ENCODE peak calls at places on chromosomes 3 and 15, in ten cellular contexts. One of them, this sample, is unnamed.

GRCh38 chr3:86388848-86389247 is 602.1 kb downstream of the VGLL3 start:
- DNase-seq in GM13977: no peak
- DNase-seq in stimulated activated CD8-positive, alpha-beta memory T cell treated with anti-CD3 and anti-CD28 coated beads, Interleukin-7, amount 100 ng/mL, for 24 hours: no peak
- DNase-seq in ELR: peak
- DNase-seq in RPMI8226: peak
- DNase-seq in GM12891: no peak
- DNase-seq in Panc1: no peak
- DNase-seq in psoas muscle: no peak
- DNase-seq in posterior cingulate gyrus: no peak
- DNase-seq in stimulated activated CD4-positive, alpha-beta T cell treated with anti-CD3 and anti-CD28 coated beads, Interleukin-4, amount 100 ng/mL, for 4 hours: no peak
- DNase-seq in this sample: no peak

GRCh38 chr15:66038387-66039116 is 169.3 kb downstream of the RAB11A start:
- DNase-seq in psoas muscle: no peak
- DNase-seq in Panc1: no peak
- DNase-seq in RPMI8226: no peak
- DNase-seq in stimulated activated CD8-positive, alpha-beta memory T cell treated with anti-CD3 and anti-CD28 coated beads, Interleukin-7, amount 100 ng/mL, for 24 hours: no peak
- DNase-seq in GM13977: no peak
- DNase-seq in posterior cingulate gyrus: no peak
- DNase-seq in ELR: no peak
- DNase-seq in stimulated activated CD4-positive, alpha-beta T cell treated with anti-CD3 and anti-CD28 coated beads, Interleukin-4, amount 100 ng/mL, for 4 hours: no peak
- DNase-seq in GM12891: no peak
- DNase-seq in this sample: no peak

GRCh38 chr3:10437995-10438901 is 67.1 kb downstream of the ATP2B2 start:
- DNase-seq in GM13977: no peak
- DNase-seq in stimulated activated CD4-positive, alpha-beta T cell treated with anti-CD3 and anti-CD28 coated beads, Interleukin-4, amount 100 ng/mL, for 4 hours: no peak
- DNase-seq in RPMI8226: no peak
- DNase-seq in posterior cingulate gyrus: no peak
- DNase-seq in psoas muscle: peak
- DNase-seq in stimulated activated CD8-positive, alpha-beta memory T cell treated with anti-CD3 and anti-CD28 coated beads, Interleukin-7, amount 100 ng/mL, for 24 hours: no peak
- DNase-seq in GM12891: no peak
- DNase-seq in Panc1: no peak
- DNase-seq in ELR: peak
- DNase-seq in this sample: no peak

GRCh38 chr3:44175070-44175469 is 66.6 kb upstream of the TOPAZ1 start:
- DNase-seq in psoas muscle: no peak
- DNase-seq in GM12891: no peak
- DNase-seq in stimulated activated CD4-positive, alpha-beta T cell treated with anti-CD3 and anti-CD28 coated beads, Interleukin-4, amount 100 ng/mL, for 4 hours: no peak
- DNase-seq in GM13977: no peak
- DNase-seq in ELR: no peak
- DNase-seq in stimulated activated CD8-positive, alpha-beta memory T cell treated with anti-CD3 and anti-CD28 coated beads, Interleukin-7, amount 100 ng/mL, for 24 hours: no peak
- DNase-seq in posterior cingulate gyrus: no peak
- DNase-seq in RPMI8226: no peak
- DNase-seq in Panc1: no peak
- DNase-seq in this sample: no peak

GRCh38 chr3:21274000-21274671 is 476.9 kb downstream of the ZNF385D start:
- DNase-seq in posterior cingulate gyrus: no peak
- DNase-seq in GM13977: no peak
- DNase-seq in GM12891: no peak
- DNase-seq in ELR: peak
- DNase-seq in Panc1: no peak
- DNase-seq in stimulated activated CD4-positive, alpha-beta T cell treated with anti-CD3 and anti-CD28 coated beads, Interleukin-4, amount 100 ng/mL, for 4 hours: no peak
- DNase-seq in stimulated activated CD8-positive, alpha-beta memory T cell treated with anti-CD3 and anti-CD28 coated beads, Interleukin-7, amount 100 ng/mL, for 24 hours: no peak
- DNase-seq in psoas muscle: no peak
- DNase-seq in RPMI8226: no peak
- DNase-seq in this sample: no peak

GRCh38 chr3:11720220-11721113 is 76.8 kb upstream of the VGLL4 start:
- DNase-seq in stimulated activated CD8-positive, alpha-beta memory T cell treated with anti-CD3 and anti-CD28 coated beads, Interleukin-7, amount 100 ng/mL, for 24 hours: no peak
- DNase-seq in GM13977: peak
- DNase-seq in posterior cingulate gyrus: peak
- DNase-seq in Panc1: no peak
- DNase-seq in stimulated activated CD4-positive, alpha-beta T cell treated with anti-CD3 and anti-CD28 coated beads, Interleukin-4, amount 100 ng/mL, for 4 hours: peak
- DNase-seq in ELR: peak
- DNase-seq in RPMI8226: peak
- DNase-seq in GM12891: peak
- DNase-seq in psoas muscle: peak
- DNase-seq in this sample: peak

GRCh38 chr3:195117978-195118581 is 152.9 kb downstream of the XXYLT1 start:
- DNase-seq in GM12891: no peak
- DNase-seq in Panc1: no peak
- DNase-seq in posterior cingulate gyrus: no peak
- DNase-seq in GM13977: no peak
- DNase-seq in ELR: peak
- DNase-seq in stimulated activated CD8-positive, alpha-beta memory T cell treated with anti-CD3 and anti-CD28 coated beads, Interleukin-7, amount 100 ng/mL, for 24 hours: no peak
- DNase-seq in psoas muscle: no peak
- DNase-seq in RPMI8226: no peak
- DNase-seq in stimulated activated CD4-positive, alpha-beta T cell treated with anti-CD3 and anti-CD28 coated beads, Interleukin-4, amount 100 ng/mL, for 4 hours: no peak
- DNase-seq in this sample: no peak

GRCh38 chr15:73914145-73914544 is 12.1 kb upstream of the LOXL1 start:
- DNase-seq in stimulated activated CD4-positive, alpha-beta T cell treated with anti-CD3 and anti-CD28 coated beads, Interleukin-4, amount 100 ng/mL, for 4 hours: no peak
- DNase-seq in GM13977: no peak
- DNase-seq in posterior cingulate gyrus: no peak
- DNase-seq in GM12891: no peak
- DNase-seq in RPMI8226: no peak
- DNase-seq in psoas muscle: no peak
- DNase-seq in ELR: no peak
- DNase-seq in stimulated activated CD8-positive, alpha-beta memory T cell treated with anti-CD3 and anti-CD28 coated beads, Interleukin-7, amount 100 ng/mL, for 24 hours: no peak
- DNase-seq in Panc1: no peak
- DNase-seq in this sample: no peak

GRCh38 chr3:12356175-12356574 is 67.3 kb downstream of the PPARG start:
- DNase-seq in ELR: no peak
- DNase-seq in GM12891: no peak
- DNase-seq in stimulated activated CD4-positive, alpha-beta T cell treated with anti-CD3 and anti-CD28 coated beads, Interleukin-4, amount 100 ng/mL, for 4 hours: no peak
- DNase-seq in Panc1: no peak
- DNase-seq in posterior cingulate gyrus: no peak
- DNase-seq in RPMI8226: no peak
- DNase-seq in stimulated activated CD8-positive, alpha-beta memory T cell treated with anti-CD3 and anti-CD28 coated beads, Interleukin-7, amount 100 ng/mL, for 24 hours: no peak
- DNase-seq in psoas muscle: no peak
- DNase-seq in GM13977: no peak
- DNase-seq in this sample: no peak

GRCh38 chr3:15206662-15207576 is 873 bp downstream of the CAPN7 start:
- DNase-seq in posterior cingulate gyrus: peak
- DNase-seq in stimulated activated CD4-positive, alpha-beta T cell treated with anti-CD3 and anti-CD28 coated beads, Interleukin-4, amount 100 ng/mL, for 4 hours: peak
- DNase-seq in psoas muscle: peak
- DNase-seq in ELR: peak
- DNase-seq in stimulated activated CD8-positive, alpha-beta memory T cell treated with anti-CD3 and anti-CD28 coated beads, Interleukin-7, amount 100 ng/mL, for 24 hours: no peak
- DNase-seq in RPMI8226: peak
- DNase-seq in GM12891: no peak
- DNase-seq in Panc1: no peak
- DNase-seq in GM13977: peak
- DNase-seq in this sample: no peak

GRCh38 chr3:182165234-182165633 is 453.5 kb downstream of the SOX2 start:
- DNase-seq in psoas muscle: no peak
- DNase-seq in posterior cingulate gyrus: no peak
- DNase-seq in GM12891: no peak
- DNase-seq in stimulated activated CD4-positive, alpha-beta T cell treated with anti-CD3 and anti-CD28 coated beads, Interleukin-4, amount 100 ng/mL, for 4 hours: no peak
- DNase-seq in RPMI8226: no peak
- DNase-seq in GM13977: no peak
- DNase-seq in ELR: no peak
- DNase-seq in Panc1: no peak
- DNase-seq in stimulated activated CD8-positive, alpha-beta memory T cell treated with anti-CD3 and anti-CD28 coated beads, Interleukin-7, amount 100 ng/mL, for 24 hours: no peak
- DNase-seq in this sample: no peak

GRCh38 chr3:146241523-146242240 is 9.2 kb downstream of the PLSCR4 start:
- DNase-seq in ELR: no peak
- DNase-seq in GM13977: no peak
- DNase-seq in Panc1: no peak
- DNase-seq in stimulated activated CD4-positive, alpha-beta T cell treated with anti-CD3 and anti-CD28 coated beads, Interleukin-4, amount 100 ng/mL, for 4 hours: no peak
- DNase-seq in RPMI8226: no peak
- DNase-seq in GM12891: no peak
- DNase-seq in psoas muscle: no peak
- DNase-seq in posterior cingulate gyrus: no peak
- DNase-seq in stimulated activated CD8-positive, alpha-beta memory T cell treated with anti-CD3 and anti-CD28 coated beads, Interleukin-7, amount 100 ng/mL, for 24 hours: no peak
- DNase-seq in this sample: no peak

GRCh38 chr3:32841875-32842505 is 24.2 kb downstream of the TRIM71 start:
- DNase-seq in GM12891: no peak
- DNase-seq in Panc1: no peak
- DNase-seq in RPMI8226: no peak
- DNase-seq in stimulated activated CD8-positive, alpha-beta memory T cell treated with anti-CD3 and anti-CD28 coated beads, Interleukin-7, amount 100 ng/mL, for 24 hours: no peak
- DNase-seq in GM13977: no peak
- DNase-seq in stimulated activated CD4-positive, alpha-beta T cell treated with anti-CD3 and anti-CD28 coated beads, Interleukin-4, amount 100 ng/mL, for 4 hours: no peak
- DNase-seq in psoas muscle: no peak
- DNase-seq in ELR: peak
- DNase-seq in posterior cingulate gyrus: no peak
- DNase-seq in this sample: no peak

GRCh38 chr3:170356596-170357175 is 829 bp upstream of the SKIL start:
- DNase-seq in psoas muscle: peak
- DNase-seq in stimulated activated CD4-positive, alpha-beta T cell treated with anti-CD3 and anti-CD28 coated beads, Interleukin-4, amount 100 ng/mL, for 4 hours: peak
- DNase-seq in ELR: peak
- DNase-seq in stimulated activated CD8-positive, alpha-beta memory T cell treated with anti-CD3 and anti-CD28 coated beads, Interleukin-7, amount 100 ng/mL, for 24 hours: peak
- DNase-seq in posterior cingulate gyrus: peak
- DNase-seq in Panc1: no peak
- DNase-seq in GM13977: peak
- DNase-seq in RPMI8226: peak
- DNase-seq in GM12891: peak
- DNase-seq in this sample: no peak

This sample was measured in NCI-H1930.